ENCODE peak calls at places on chromosome 13, in seven cellular contexts. A, U, H, D, B, J and V are unnamed samples.

GRCh38 chr13:111281751-111282311 is 38.6 kb upstream of the TEX29 start:
- DNase-seq in A (no peak), U (no peak), H (no peak), D (no peak), B (no peak), J (no peak), V (peak; percentile 61)

GRCh38 chr13:52846567-52847321 is 1.7 kb downstream of the PCDH8 start:
- DNase-seq in A (peak; percentile 49), U (no peak), H (no peak), D (no peak), B (no peak), J (peak; percentile 95), V (no peak)

GRCh38 chr13:39968646-39969475 is 313.4 kb downstream of the COG6 start:
- DNase-seq in A (no peak), U (no peak), H (no peak), D (no peak), B (no peak), J (no peak), V (no peak)

GRCh38 chr13:40420160-40420740 is 246.2 kb downstream of the FOXO1 start:
- DNase-seq in A (no peak), U (no peak), H (no peak), D (no peak), B (no peak), J (no peak), V (no peak)

GRCh38 chr13:46831588-46832194 is 34.7 kb upstream of the ESD start:
- DNase-seq in A (no peak), U (peak; percentile 2), H (no peak), D (peak; percentile 5), B (no peak), J (peak; percentile 61), V (peak; percentile 15)

GRCh38 chr13:39787086-39787487 is 131.6 kb downstream of the COG6 start:
- DNase-seq in A (no peak), U (no peak), H (no peak), D (no peak), B (no peak), J (peak; percentile 62), V (no peak)

GRCh38 chr13:35649162-35649561 is 172.7 kb upstream of the MAB21L1 start:
- DNase-seq in A (no peak), U (no peak), H (no peak), D (no peak), B (no peak), J (no peak), V (no peak)

GRCh38 chr13:94520001-94520400 is 40.5 kb upstream of the DCT start:
- DNase-seq in A (no peak), U (no peak), H (no peak), D (no peak), B (no peak), J (no peak), V (no peak)

GRCh38 chr13:113907637-113908617 is 44.1 kb upstream of the GAS6 start:
- DNase-seq in A (no peak), U (no peak), H (peak; percentile 25), D (no peak), B (no peak), J (no peak), V (peak; percentile 94)

GRCh38 chr13:78299832-78300623 is 303.3 kb downstream of the POU4F1 start:
- DNase-seq in A (no peak), U (no peak), H (no peak), D (no peak), B (no peak), J (no peak), V (no peak)

GRCh38 chr13:111204438-111205177 is 89.5 kb downstream of the ARHGEF7 start:
- DNase-seq in A (no peak), U (no peak), H (no peak), D (no peak), B (no peak), J (peak; percentile 63), V (peak; percentile 55)

GRCh38 chr13:108346376-108346775 is 76.9 kb downstream of the TNFSF13B start:
- DNase-seq in A (no peak), U (no peak), H (no peak), D (no peak), B (no peak), J (no peak), V (no peak)

GRCh38 chr13:43273362-43273761 is 250.0 kb downstream of the DNAJC15 start:
- DNase-seq in A (no peak), U (no peak), H (no peak), D (no peak), B (no peak), J (no peak), V (no peak)

GRCh38 chr13:27644302-27644701 is 22.6 kb downstream of the POLR1D start:
- DNase-seq in A (no peak), U (no peak), H (no peak), D (no peak), B (no peak), J (no peak), V (peak; percentile 79)

GRCh38 chr13:93345642-93346220 is 119.1 kb downstream of the GPC6 start:
- DNase-seq in A (no peak), U (no peak), H (no peak), D (no peak), B (no peak), J (no peak), V (no peak)

GRCh38 chr13:114063545-114064515 is 68.6 kb downstream of the RASA3 start:
- DNase-seq in A (no peak), U (no peak), H (peak; percentile 68), D (no peak), B (no peak), J (peak; percentile 38), V (no peak)

GRCh38 chr13:113027095-113027494 is 58.1 kb downstream of the MCF2L start:
- DNase-seq in A (no peak), U (no peak), H (no peak), D (no peak), B (no peak), J (no peak), V (no peak)

GRCh38 chr13:36323408-36323807 is 22.8 kb downstream of the SPART start:
- DNase-seq in A (no peak), U (no peak), H (no peak), D (no peak), B (no peak), J (no peak), V (no peak)

GRCh38 chr13:31725841-31726240 is 13.5 kb upstream of the RXFP2 start:
- DNase-seq in A (no peak), U (no peak), H (no peak), D (no peak), B (no peak), J (no peak), V (no peak)

GRCh38 chr13:48078251-48078656 is 16.6 kb downstream of the MED4 start:
- DNase-seq in A (no peak), U (no peak), H (no peak), D (peak; percentile 21), B (no peak), J (no peak), V (no peak)

GRCh38 chr13:46146898-46147297 is 35.1 kb downstream of the LCP1 start:
- DNase-seq in A (no peak), U (no peak), H (no peak), D (no peak), B (no peak), J (peak; percentile 41), V (no peak)

GRCh38 chr13:73370066-73370465 is 311.3 kb downstream of the KLF5 start:
- DNase-seq in A (no peak), U (no peak), H (no peak), D (no peak), B (no peak), J (no peak), V (no peak)

GRCh38 chr13:73366241-73366640 is 307.4 kb downstream of the KLF5 start:
- DNase-seq in A (no peak), U (no peak), H (no peak), D (no peak), B (no peak), J (no peak), V (no peak)

GRCh38 chr13:73369095-73369494 is 310.3 kb downstream of the KLF5 start:
- DNase-seq in A (no peak), U (no peak), H (no peak), D (no peak), B (no peak), J (no peak), V (no peak)

GRCh38 chr13:73367886-73368285 is 309.1 kb downstream of the KLF5 start:
- DNase-seq in A (no peak), U (no peak), H (no peak), D (no peak), B (no peak), J (no peak), V (no peak)

DNA sequence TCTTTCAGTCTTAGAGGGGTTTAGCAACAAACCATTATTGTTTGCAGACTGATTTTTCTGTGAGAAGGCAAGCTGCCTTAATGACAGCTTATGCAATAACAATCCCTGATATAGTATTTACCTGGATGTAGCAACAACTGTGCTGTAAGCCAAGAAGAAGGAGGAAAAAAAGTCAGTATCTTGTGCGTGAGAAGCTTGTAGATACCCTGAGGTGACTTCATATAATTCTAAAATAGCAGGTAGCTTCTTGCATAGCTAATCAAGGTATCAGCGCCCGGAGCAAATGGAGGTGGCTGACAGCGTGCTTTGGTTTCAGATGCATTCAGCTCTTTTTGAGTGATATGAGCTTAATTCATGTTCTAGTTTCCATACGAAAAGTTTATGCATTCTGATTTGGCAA is 309.8 kb downstream of the KLF5 start:
- DNase-seq in A (no peak), U (no peak), H (no peak), D (no peak), B (no peak), J (no peak), V (no peak)
- H3K27ac ChIP-seq in A (no peak overlapping the region), U (no peak overlapping the region), H (peak overlapping the region; percentile 69), D (no peak overlapping the region), B (no peak overlapping the region), J (no peak overlapping the region), V (no peak overlapping the region)

GRCh38 chr13:75645141-75645540 is 9.0 kb downstream of the LMO7 start:
- DNase-seq in A (no peak), U (no peak), H (no peak), D (no peak), B (no peak), J (no peak), V (no peak)
- H3K27ac ChIP-seq in A (no peak overlapping the region), U (no peak overlapping the region), H (no peak overlapping the region), D (no peak overlapping the region), B (no peak overlapping the region), J (no peak overlapping the region), V (no peak overlapping the region)

GRCh38 chr13:18954254-18954653 is 227.4 kb downstream of the TUBA3C start:
- DNase-seq in A (no peak), U (no peak), H (no peak), D (no peak), B (no peak), J (no peak), V (no peak)

GRCh38 chr13:18953139-18953930 is 228.3 kb downstream of the TUBA3C start:
- DNase-seq in A (no peak), U (no peak), H (no peak), D (no peak), B (no peak), J (no peak), V (no peak)

GRCh38 chr13:18951412-18951811 is 230.2 kb downstream of the TUBA3C start:
- DNase-seq in A (no peak), U (no peak), H (no peak), D (no peak), B (no peak), J (no peak), V (no peak)

GRCh38 chr13:18949970-18950369 is 231.7 kb downstream of the TUBA3C start:
- DNase-seq in A (no peak), U (no peak), H (no peak), D (no peak), B (no peak), J (no peak), V (no peak)

GRCh38 chr13:18952225-18953016 is 229.2 kb downstream of the TUBA3C start:
- DNase-seq in A (no peak), U (no peak), H (no peak), D (no peak), B (no peak), J (no peak), V (no peak)
- H3K27ac ChIP-seq in A (no peak overlapping the region), U (no peak overlapping the region), H (no peak overlapping the region), D (no peak overlapping the region), B (no peak overlapping the region), J (no peak overlapping the region), V (no peak overlapping the region)

GRCh38 chr13:34410653-34411052 is 531.4 kb upstream of the NBEA start:
- DNase-seq in A (no peak), U (no peak), H (no peak), D (no peak), B (no peak), J (no peak), V (no peak)
- H3K27ac ChIP-seq in A (no peak overlapping the region), U (no peak overlapping the region), H (no peak overlapping the region), D (no peak overlapping the region), B (no peak overlapping the region), J (no peak overlapping the region), V (no peak overlapping the region)